ENCODE peak calls at places on chromosomes 12 and 14, in eight cellular contexts. Q, T, Y, K, C, X, M and R are unnamed samples.

GRCh38 chr12:46524778-46525177 is 152.2 kb upstream of the SLC38A2 start:
- DNase-seq in K (peak), Y (peak), C (no peak), T (peak), M (no peak), X (no peak), Q (no peak), R (no peak)

GRCh38 chr12:103523771-103524170 is 28.0 kb upstream of the C12orf42 start:
- DNase-seq in C (no peak), X (no peak), T (no peak), Q (no peak), K (no peak), Y (no peak), M (no peak), R (no peak)

GRCh38 chr12:27024291-27024690 is 1.9 kb downstream of the MED21 start:
- DNase-seq in Y (no peak), X (no peak), C (no peak), M (no peak), T (no peak), Q (no peak), K (no peak), R (no peak)

GRCh38 chr12:93333054-93333453 is 44.7 kb upstream of the NUDT4 start:
- DNase-seq in M (no peak), C (no peak), T (no peak), Q (no peak), K (no peak), X (no peak), Y (no peak), R (no peak)

GRCh38 chr12:24418157-24418556 is 468.7 kb upstream of the SOX5 start:
- DNase-seq in C (no peak), X (no peak), Y (no peak), M (no peak), Q (no peak), T (no peak), K (no peak), R (no peak)

GRCh38 chr14:56005580-56006053 is 112.6 kb upstream of the PELI2 start:
- DNase-seq in T (no peak), K (no peak), Y (peak), C (no peak), M (no peak), X (no peak), Q (no peak), R (no peak)

GRCh38 chr14:61126083-61126962 is 145.3 kb downstream of the SLC38A6 start:
- DNase-seq in M (no peak), Q (no peak), C (no peak), T (no peak), Y (no peak), K (peak), X (no peak), R (no peak)

GRCh38 chr12:32917094-32917611 is 20.6 kb upstream of the PKP2 start:
- DNase-seq in C (no peak), T (no peak), K (no peak), Y (no peak), Q (no peak), X (no peak), M (no peak), R (no peak)

GRCh38 chr14:22850944-22851790 is 14.8 kb downstream of the MMP14 start:
- DNase-seq in Q (no peak), Y (peak), M (peak), T (peak), K (no peak), C (peak), X (no peak), R (no peak)

GRCh38 chr12:1246637-1247036 is 255.6 kb downstream of the ERC1 start:
- DNase-seq in K (no peak), C (no peak), Q (no peak), Y (no peak), M (no peak), T (no peak), X (no peak), R (peak)

GRCh38 chr12:38664661-38665269 is 240.6 kb downstream of the CPNE8 start:
- DNase-seq in Q (no peak), Y (no peak), X (no peak), C (no peak), T (no peak), K (peak), M (peak), R (peak)

GRCh38 chr14:62001988-62002387 is 239.8 kb downstream of the SNAPC1 start:
- DNase-seq in Y (no peak), Q (no peak), X (no peak), T (no peak), C (no peak), K (no peak), M (no peak), R (no peak)

GRCh38 chr14:22479781-22480464 is 109.1 kb downstream of the DAD1 start:
- DNase-seq in Y (no peak), X (no peak), T (no peak), Q (no peak), K (no peak), C (no peak), M (no peak), R (peak)

GRCh38 chr14:98952595-98953325 is 319.2 kb downstream of the BCL11B start:
- DNase-seq in Q (no peak), K (no peak), C (no peak), Y (no peak), M (no peak), T (no peak), X (no peak), R (peak)

GRCh38 chr14:73757876-73758391 is 43.8 kb upstream of the PNMA1 start:
- DNase-seq in T (no peak), Q (no peak), M (no peak), Y (no peak), C (no peak), K (no peak), X (no peak), R (no peak)

DNA sequence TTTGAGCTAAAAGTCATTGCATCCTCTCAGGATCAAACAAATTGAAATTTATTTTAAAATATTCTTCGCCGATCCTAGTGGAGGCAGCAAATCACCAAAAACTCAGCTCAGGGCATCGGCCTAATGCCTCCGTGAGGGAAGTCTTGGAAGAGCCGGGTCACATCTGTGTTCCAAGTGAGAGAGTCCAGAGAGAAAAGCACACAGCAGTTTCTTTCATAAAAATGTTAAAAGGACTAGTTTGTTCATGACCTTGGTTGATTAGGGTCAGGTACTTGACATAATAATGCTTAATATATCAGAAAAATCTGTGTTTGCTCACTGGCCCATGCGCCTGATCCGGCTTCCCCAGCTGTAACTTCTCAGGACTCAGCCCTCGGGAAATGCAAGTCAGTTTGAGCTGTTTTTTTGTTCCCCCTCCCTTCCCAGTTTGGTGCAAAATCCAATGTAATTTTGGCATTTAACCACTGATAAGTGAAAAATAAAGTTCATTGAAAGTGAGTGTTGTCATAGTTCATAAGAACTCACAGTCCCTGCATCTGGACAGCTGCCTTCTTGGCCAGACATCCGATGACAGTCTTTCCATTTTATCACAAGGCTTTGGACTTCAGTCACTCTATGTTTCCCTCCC is 161.7 kb downstream of the CAND1 start:
- DNase-seq in K (peak), Q (no peak), C (peak), T (peak), Y (no peak), X (no peak), M (no peak), R (no peak)
- TF ChIP-seq CTCF in K (peak), Q (no peak), C (peak), T (peak), Y (no peak), X (peak), M (no peak), R (no peak)

GRCh38 chr12:87274594-87275245 is 754.5 kb downstream of the C12orf50 start:
- DNase-seq in X (no peak), K (peak), M (no peak), C (no peak), T (no peak), Q (no peak), Y (no peak), R (peak)
- TF ChIP-seq CTCF in X (peak), K (peak), M (peak), C (peak), T (peak), Q (peak), Y (peak), R (peak)

DNA sequence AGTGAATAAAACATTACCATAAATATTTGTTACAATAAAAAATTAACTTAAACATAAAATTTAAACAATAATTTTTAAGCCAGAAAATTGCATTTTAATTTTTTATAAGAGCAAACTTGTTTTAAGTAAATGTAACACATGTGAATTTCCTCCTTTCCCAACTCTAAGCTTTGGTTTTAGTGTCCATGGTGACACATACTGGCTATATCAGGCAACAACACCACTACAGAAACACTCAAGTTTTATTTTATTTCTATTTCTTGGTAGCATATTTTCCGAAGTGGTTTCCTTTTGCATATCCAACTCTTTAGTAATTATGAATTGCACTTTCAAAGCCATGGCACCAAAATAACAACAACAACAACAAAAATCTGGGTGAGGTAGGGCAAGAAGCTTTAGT is 2.2 kb downstream of the NELL2 start:
- DNase-seq in X (no peak), Y (no peak), C (no peak), K (peak), Q (no peak), M (peak), T (no peak), R (peak)
- TF ChIP-seq CTCF in X (peak), Y (no peak), C (no peak), K (no peak), Q (peak), M (no peak), T (no peak), R (peak)

DNA sequence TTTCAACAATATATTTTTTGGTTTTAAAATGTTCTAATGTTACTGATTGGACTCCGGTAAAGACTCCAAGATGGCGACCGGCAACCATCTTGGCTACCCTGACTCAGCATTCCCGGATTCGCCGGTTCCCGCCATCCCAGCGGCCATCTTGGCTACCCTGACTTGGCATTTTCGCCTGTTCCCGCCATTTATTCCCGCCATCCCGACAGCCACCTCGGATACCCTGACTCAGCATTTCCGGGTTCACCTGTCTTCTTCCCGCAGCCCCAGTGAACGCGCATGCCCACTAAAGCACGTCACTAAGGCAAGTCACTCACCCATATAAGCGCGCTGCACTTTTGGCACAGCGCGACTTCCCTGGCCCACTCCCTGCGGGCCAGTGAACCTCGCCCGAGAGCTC is 9.0 kb upstream of the LRFN5 start:
- DNase-seq in T (no peak), K (no peak), C (peak), Q (peak), M (no peak), Y (no peak), X (no peak), R (no peak)
- TF ChIP-seq CTCF in T (no peak), K (no peak), C (no peak), Q (no peak), M (no peak), Y (no peak), X (no peak), R (no peak)

GRCh38 chr12:42641231-42641630 is 51.7 kb upstream of the PRICKLE1 start:
- DNase-seq in K (no peak), Y (peak), T (no peak), M (no peak), C (no peak), Q (no peak), X (no peak), R (no peak)
- TF ChIP-seq CTCF in K (no peak), Y (no peak), T (no peak), M (no peak), C (no peak), Q (no peak), X (no peak), R (no peak)

GRCh38 chr14:49895480-49895879 is 2.6 kb downstream of the ARF6 start:
- DNase-seq in T (no peak), X (no peak), Q (no peak), K (no peak), C (no peak), Y (no peak), M (no peak), R (no peak)

GRCh38 chr14:49896956-49897355 is 4.1 kb downstream of the ARF6 start:
- DNase-seq in X (no peak), Y (no peak), C (no peak), Q (no peak), M (no peak), T (no peak), K (no peak), R (no peak)

GRCh38 chr14:49893309-49894213 is 679 bp downstream of the ARF6 start:
- DNase-seq in Y (no peak), X (no peak), T (peak), K (peak), C (peak), Q (peak), M (peak), R (no peak)

GRCh38 chr14:49892301-49892635 is 614 bp upstream of the ARF6 start:
- DNase-seq in M (peak), X (no peak), Y (peak), T (peak), C (no peak), K (no peak), Q (no peak), R (peak)

DNA sequence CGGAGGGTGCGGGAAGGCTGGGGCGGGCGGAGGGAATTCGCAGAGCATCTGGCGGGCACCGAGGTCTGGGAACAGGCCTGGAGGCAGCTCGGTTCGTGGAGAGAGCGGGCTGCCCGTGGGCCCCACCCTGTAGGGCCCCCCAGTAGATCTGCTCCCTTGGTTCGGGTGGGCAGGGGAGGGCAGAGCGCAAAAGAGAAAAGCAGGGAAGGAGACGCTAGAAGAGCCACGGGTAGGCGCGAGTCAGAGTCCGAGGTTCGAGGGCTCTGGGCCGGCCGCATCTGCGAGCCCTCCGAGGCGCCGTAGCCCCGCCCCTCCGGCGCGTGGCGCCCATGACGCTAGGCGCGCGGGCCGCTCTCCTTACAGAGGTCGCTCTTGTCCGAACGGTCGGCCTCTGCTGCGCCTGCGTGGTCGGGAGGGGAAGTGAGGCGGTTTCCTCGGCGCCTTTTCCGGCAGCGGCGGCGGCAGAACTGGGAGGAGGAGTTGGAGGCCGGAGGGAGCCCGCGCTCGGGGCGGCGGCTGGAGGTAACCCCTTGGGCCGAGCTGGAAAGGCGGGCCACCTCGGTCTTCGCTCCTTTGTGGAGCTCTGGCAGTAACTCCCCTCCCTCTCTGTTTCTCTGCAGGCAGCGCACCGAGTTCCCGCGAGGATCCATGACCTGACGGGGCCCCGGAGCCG is at the start of gene ARF6:
- DNase-seq in M (peak), Y (peak), C (peak), K (peak), X (peak), Q (peak), T (peak), R (peak)
- TF ChIP-seq CTCF in M (peak), Y (peak), C (no peak), K (peak), X (peak), Q (no peak), T (peak), R (no peak)

GRCh38 chr12:113867258-113867657 is 98.9 kb downstream of the RBM19 start:
- DNase-seq in M (no peak), C (no peak), Q (no peak), K (no peak), X (peak), Y (no peak), T (no peak), R (no peak)
- TF ChIP-seq CTCF in M (no peak), C (peak), Q (peak), K (peak), X (peak), Y (peak), T (peak), R (peak)

GRCh38 chr12:121796855-121797751 is 3.6 kb upstream of the RHOF start:
- DNase-seq in X (peak), Q (peak), Y (no peak), C (peak), T (peak), K (peak), M (no peak), R (no peak)
- TF ChIP-seq CTCF in X (peak), Q (peak), Y (peak), C (peak), T (peak), K (peak), M (no peak), R (no peak)

DNA sequence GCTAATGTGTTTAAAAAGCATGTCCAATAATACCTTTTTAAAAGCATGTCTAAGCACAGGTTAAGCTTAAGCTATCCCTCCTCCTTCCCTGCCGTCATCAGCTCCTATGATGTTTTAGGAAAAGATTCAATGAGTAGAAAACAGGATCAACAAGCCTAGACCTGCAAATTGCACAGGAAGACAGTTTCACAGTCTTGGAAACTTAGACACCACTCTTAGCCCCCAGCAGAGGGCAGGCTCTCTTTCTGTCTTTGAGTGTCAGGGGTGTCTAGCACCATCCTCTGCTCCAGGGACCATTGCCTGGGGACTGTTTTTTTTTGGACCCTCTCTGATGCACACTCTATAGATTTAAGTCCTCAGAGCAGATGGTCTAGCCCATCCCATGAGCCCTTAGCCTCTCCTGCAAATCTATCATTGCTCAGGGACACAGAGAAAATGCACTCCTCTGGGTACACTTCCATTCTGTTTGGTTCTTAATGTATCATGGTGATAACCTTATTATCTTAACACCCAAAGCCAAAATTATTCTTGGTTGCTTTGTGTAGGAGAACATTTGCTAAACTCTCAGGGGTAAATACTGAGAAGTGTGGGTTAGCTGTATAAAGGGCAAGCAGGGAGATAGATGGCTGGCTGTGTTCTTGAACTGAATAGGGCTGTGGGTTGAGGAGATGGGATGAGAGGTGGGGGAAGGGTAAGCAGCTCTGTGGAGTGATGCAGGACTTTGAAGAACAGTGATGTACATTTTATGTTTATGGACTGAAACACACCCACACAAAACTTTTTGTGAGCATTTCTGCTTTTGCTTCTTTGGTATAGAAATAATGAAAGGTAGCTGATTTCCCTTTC is 259.9 kb upstream of the DDHD1 start:
- DNase-seq in Q (no peak), T (no peak), M (peak), K (peak), C (no peak), X (no peak), Y (no peak), R (peak)
- TF ChIP-seq CTCF in Q (peak), T (peak), M (peak), K (peak), C (peak), X (peak), Y (peak), R (peak)

DNA sequence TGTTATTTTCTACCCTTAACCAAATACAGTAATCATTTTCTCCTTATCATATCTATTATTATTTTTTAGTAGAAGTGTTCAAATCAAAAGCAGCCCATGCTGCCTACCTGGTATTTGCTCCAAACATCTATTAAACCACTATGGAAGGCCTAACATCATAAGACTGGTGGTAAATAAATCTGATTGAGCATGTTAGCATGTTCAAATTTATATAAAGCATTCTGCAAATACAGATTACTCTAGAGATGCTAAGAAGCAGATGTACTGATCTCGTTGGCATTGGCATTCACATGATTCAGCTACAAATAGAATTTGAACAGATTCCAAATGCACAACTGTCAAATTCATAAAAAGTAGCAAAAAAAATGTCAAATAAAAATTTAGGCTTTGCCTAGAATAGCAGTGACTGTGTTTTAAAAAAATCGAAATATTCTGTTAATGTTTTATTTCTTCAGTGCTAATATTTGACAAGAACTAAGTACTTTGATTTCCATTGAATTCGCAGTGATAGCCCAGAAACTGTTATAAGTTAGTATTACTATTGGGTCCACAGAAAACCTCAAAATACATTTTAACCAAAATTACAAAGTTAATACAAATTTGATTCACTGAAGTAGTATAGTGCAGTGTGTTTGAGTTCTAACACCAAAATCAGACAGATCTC is 9.4 kb upstream of the OSBPL8 start:
- DNase-seq in Y (no peak), M (no peak), Q (no peak), T (no peak), C (no peak), X (no peak), K (no peak), R (no peak)
- TF ChIP-seq CTCF in Y (no peak), M (no peak), Q (no peak), T (no peak), C (no peak), X (no peak), K (no peak), R (no peak)